ENCODE peak calls at places on chromosomes 2 and 18, in eight cellular contexts. Y is activated naive CD8-positive, alpha-beta T cell treated with anti-CD3 and anti-CD28 coated beads, Interleukin-2, amount 50 U/mL, for 24 hours; N is amniotic stem cell; V is HT-29; H is NCI-H748 treated with DMSO at 0.1 percent for 48 hours; M is smooth muscle cell of the brain vasculature; F is lung; U is SW480. I is an unnamed sample.

GRCh38 chr2:99765919-99766318 is 276.1 kb upstream of the REV1 start:
- DNase-seq in Y (no peak), N (no peak), V (no peak), H (no peak), U (peak; percentile 37), M (no peak), F (no peak), I (no peak)

GRCh38 chr2:30404354-30405265 is 42.4 kb upstream of the LCLAT1 start:
- DNase-seq in Y (no peak), M (no peak), U (no peak), N (no peak), H (no peak), V (no peak), F (no peak), I (no peak)

GRCh38 chr2:127661072-127661618 is 14.2 kb downstream of the LIMS2 start:
- DNase-seq in Y (no peak), H (no peak), F (no peak), U (no peak), V (no peak), N (no peak), M (no peak), I (no peak)

GRCh38 chr2:189143930-189144329 is 35.6 kb downstream of the COL5A2 start:
- DNase-seq in V (no peak), N (no peak), Y (no peak), F (no peak), H (no peak), U (no peak), M (no peak), I (no peak)

GRCh38 chr2:110124038-110124825 is 8.6 kb upstream of the MALL start:
- DNase-seq in M (no peak), H (no peak), Y (no peak), F (peak; percentile 49), V (no peak), U (no peak), N (no peak), I (no peak)

GRCh38 chr2:88880441-88880953 is 189.0 kb downstream of the RPIA start:
- DNase-seq in V (peak; percentile 72), M (peak; percentile 20), F (no peak), H (peak; percentile 59), Y (peak; percentile 18), U (peak; percentile 88), N (peak; percentile 34), I (no peak)

GRCh38 chr2:180980185-180980942 is at the start of gene UBE2E3:
- DNase-seq in U (peak; percentile 72), Y (peak; percentile 80), N (peak; percentile 47), M (peak; percentile 50), V (peak; percentile 78), F (peak; percentile 75), H (peak; percentile 83), I (peak; percentile 67)

GRCh38 chr2:96816836-96817702 is 1.0 kb downstream of the CNNM3 start:
- DNase-seq in H (peak; percentile 9), Y (no peak), U (peak; percentile 26), F (no peak), N (no peak), V (peak; percentile 22), M (no peak), I (no peak)

GRCh38 chr2:72134408-72134996 is 13.2 kb downstream of the CYP26B1 start:
- DNase-seq in F (no peak), M (no peak), V (no peak), U (no peak), Y (no peak), N (no peak), H (no peak), I (no peak)

GRCh38 chr18:3402962-3403585 is 46.9 kb upstream of the TGIF1 start:
- DNase-seq in V (no peak), F (no peak), H (no peak), Y (no peak), U (peak; percentile 27), N (no peak), M (no peak), I (no peak)

GRCh38 chr18:11955299-11956029 is 25.8 kb upstream of the IMPA2 start:
- DNase-seq in U (no peak), M (peak; percentile 75), F (peak; percentile 75), H (no peak), Y (no peak), V (no peak), N (peak; percentile 40), I (no peak)

GRCh38 chr2:239908744-239909143 is 116.4 kb downstream of the NDUFA10 start:
- DNase-seq in N (no peak), V (no peak), M (no peak), U (no peak), Y (no peak), H (no peak), F (no peak), I (no peak)

GRCh38 chr2:234368861-234369261 is 128.0 kb downstream of the ARL4C start:
- DNase-seq in M (no peak), N (no peak), U (peak; percentile 61), H (peak; percentile 52), F (peak; percentile 41), Y (peak; percentile 54), V (peak; percentile 45), I (peak; percentile 18)

GRCh38 chr2:9655441-9656269 is 24.9 kb upstream of the YWHAQ start:
- DNase-seq in U (no peak), N (peak; percentile 87), Y (peak; percentile 29), V (no peak), H (no peak), M (no peak), F (no peak), I (peak; percentile 47)

GRCh38 chr18:47036298-47036874 is 965 bp upstream of the ELOA2 start:
- DNase-seq in F (no peak), U (no peak), V (peak; percentile 36), Y (no peak), M (no peak), N (no peak), H (peak; percentile 25), I (no peak)

GRCh38 chr2:228318218-228318617 is 136.7 kb upstream of the SPHKAP start:
- DNase-seq in H (no peak), M (no peak), V (peak; percentile 62), N (no peak), F (no peak), U (peak; percentile 20), Y (no peak), I (no peak)

GRCh38 chr2:109476908-109477441 is 136.8 kb downstream of the SEPTIN10 start:
- DNase-seq in H (no peak), U (no peak), N (no peak), V (no peak), F (no peak), Y (no peak), M (no peak), I (no peak)

GRCh38 chr2:85286913-85287312 is 40.9 kb downstream of the TGOLN2 start:
- DNase-seq in V (no peak), Y (no peak), N (no peak), U (no peak), H (no peak), F (no peak), M (no peak), I (no peak)

GRCh38 chr18:2536493-2536892 is 34.8 kb downstream of the METTL4 start:
- DNase-seq in V (no peak), Y (no peak), U (no peak), M (no peak), N (peak; percentile 55), H (no peak), F (no peak), I (no peak)

GRCh38 chr2:8459474-8459873 is 222.4 kb upstream of the ID2 start:
- DNase-seq in V (no peak), H (no peak), Y (no peak), M (no peak), U (no peak), N (no peak), F (no peak), I (no peak)

GRCh38 chr2:235458839-235459273 is 35.0 kb upstream of the AGAP1 start:
- DNase-seq in Y (no peak), F (peak; percentile 41), M (no peak), V (peak; percentile 74), H (no peak), N (no peak), U (no peak), I (no peak)

GRCh38 chr2:168320267-168320666 is 72.9 kb upstream of the STK39 start:
- DNase-seq in U (no peak), H (no peak), F (no peak), V (no peak), M (no peak), N (no peak), Y (no peak), I (no peak)